ENCODE peak calls at places on chromosomes 11 and 22, in seven cellular contexts. R, K, M, O, W, E and I are unnamed samples.

GRCh38 chr11:26557666-26558065 is 14.4 kb downstream of the MUC15 start:
- DNase-seq in R (no peak), K (no peak), M (no peak), O (no peak), W (no peak), E (no peak), I (no peak)

GRCh38 chr11:61890536-61891330 is 612 bp downstream of the FADS3 start:
- DNase-seq in R (no peak), K (no peak), M (no peak), O (peak), W (peak), E (peak), I (no peak)

GRCh38 chr11:405976-406795 is 8.6 kb downstream of the SIGIRR start:
- DNase-seq in R (no peak), K (no peak), M (no peak), O (no peak), W (no peak), E (no peak), I (no peak)

GRCh38 chr22:26579331-26579886 is 10.5 kb downstream of the TPST2 start:
- DNase-seq in R (no peak), K (no peak), M (peak), O (no peak), W (no peak), E (no peak), I (no peak)

GRCh38 chr11:57647960-57648776 is 1.5 kb downstream of the YPEL4 start:
- DNase-seq in R (no peak), K (no peak), M (no peak), O (peak), W (no peak), E (peak), I (no peak)

GRCh38 chr22:32737811-32738210 is 63.7 kb upstream of the TIMP3 start:
- DNase-seq in R (no peak), K (no peak), M (no peak), O (no peak), W (no peak), E (no peak), I (no peak)

GRCh38 chr11:10916674-10917073 is 58.8 kb upstream of the ZBED5 start:
- DNase-seq in R (no peak), K (no peak), M (no peak), O (no peak), W (no peak), E (no peak), I (no peak)

GRCh38 chr11:125542709-125543108 is 26.6 kb upstream of the EI24 start:
- DNase-seq in R (no peak), K (no peak), M (no peak), O (no peak), W (no peak), E (no peak), I (no peak)

GRCh38 chr11:1779806-1780699 is 16.3 kb upstream of the CTSD start:
- DNase-seq in R (no peak), K (no peak), M (no peak), O (peak), W (no peak), E (no peak), I (no peak)

GRCh38 chr11:119663279-119663678 is 65.7 kb downstream of the NECTIN1 start:
- DNase-seq in R (no peak), K (no peak), M (no peak), O (no peak), W (peak), E (no peak), I (no peak)

GRCh38 chr11:46529086-46529905 is 64.5 kb downstream of the AMBRA1 start:
- DNase-seq in R (peak), K (peak), M (no peak), O (peak), W (peak), E (peak), I (peak)

GRCh38 chr11:59463176-59463575 is 6.4 kb downstream of the OR4D6 start:
- DNase-seq in R (no peak), K (no peak), M (no peak), O (no peak), W (no peak), E (no peak), I (no peak)

GRCh38 chr11:121494355-121495099 is 41.8 kb upstream of the SORL1-AS1 start:
- DNase-seq in R (no peak), K (no peak), M (peak), O (no peak), W (no peak), E (no peak), I (no peak)

GRCh38 chr11:129980086-129980485 is 22.5 kb downstream of the PRDM10 start:
- DNase-seq in R (no peak), K (no peak), M (no peak), O (no peak), W (no peak), E (no peak), I (no peak)

GRCh38 chr11:71459767-71460320 is 6.8 kb downstream of the NADSYN1 start:
- DNase-seq in R (no peak), K (no peak), M (no peak), O (no peak), W (no peak), E (no peak), I (no peak)

GRCh38 chr11:105862736-105863367 is 159.2 kb downstream of the MSANTD4 start:
- DNase-seq in R (peak), K (no peak), M (no peak), O (peak), W (peak), E (peak), I (peak)

GRCh38 chr11:65135633-65136145 is 1.4 kb upstream of the SYVN1 start:
- DNase-seq in R (no peak), K (no peak), M (no peak), O (no peak), W (no peak), E (no peak), I (no peak)

GRCh38 chr22:27614291-27615007 is 187.1 kb downstream of the MN1 start:
- DNase-seq in R (no peak), K (no peak), M (no peak), O (peak), W (no peak), E (no peak), I (no peak)

GRCh38 chr11:19713221-19714092 is 820 bp downstream of the NAV2 start:
- DNase-seq in R (no peak), K (no peak), M (no peak), O (peak), W (no peak), E (no peak), I (no peak)

GRCh38 chr22:44497904-44498242 is at the start of gene RTL6:
- DNase-seq in R (peak), K (no peak), M (no peak), O (no peak), W (no peak), E (no peak), I (no peak)

GRCh38 chr11:122723576-122723975 is 68.1 kb downstream of the UBASH3B start:
- DNase-seq in R (no peak), K (no peak), M (no peak), O (no peak), W (no peak), E (no peak), I (no peak)

GRCh38 chr11:111476366-111476765 is 35.8 kb downstream of the BTG4 start:
- DNase-seq in R (no peak), K (no peak), M (no peak), O (no peak), W (no peak), E (no peak), I (no peak)

GRCh38 chr22:44287121-44287693 is 25.5 kb downstream of the SHISAL1 start:
- DNase-seq in R (no peak), K (no peak), M (no peak), O (no peak), W (no peak), E (no peak), I (no peak)

GRCh38 chr11:93659216-93659615 is 2.3 kb upstream of the CEP295 start:
- DNase-seq in R (no peak), K (no peak), M (no peak), O (no peak), W (no peak), E (no peak), I (no peak)

GRCh38 chr22:26239561-26239960 is 70.3 kb downstream of the SEZ6L start:
- DNase-seq in R (no peak), K (no peak), M (no peak), O (no peak), W (no peak), E (peak), I (no peak)

GRCh38 chr11:92376146-92376599 is 151.6 kb downstream of the FAT3 start:
- DNase-seq in R (no peak), K (no peak), M (no peak), O (no peak), W (no peak), E (no peak), I (no peak)

GRCh38 chr22:49966041-49966715 is 5.6 kb downstream of the PIM3 start:
- DNase-seq in R (no peak), K (no peak), M (no peak), O (peak), W (no peak), E (no peak), I (no peak)

GRCh38 chr11:108220721-108221346 is 1.6 kb downstream of the NPAT start:
- DNase-seq in R (no peak), K (no peak), M (no peak), O (no peak), W (no peak), E (peak), I (no peak)

GRCh38 chr11:48037709-48038468 is 57.5 kb downstream of the PTPRJ start:
- DNase-seq in R (no peak), K (no peak), M (no peak), O (no peak), W (no peak), E (no peak), I (no peak)

GRCh38 chr11:33703771-33704170 is 3.1 kb upstream of the C11orf91 start:
- DNase-seq in R (no peak), K (no peak), M (no peak), O (no peak), W (no peak), E (no peak), I (peak)

GRCh38 chr22:35418088-35418487 is 18.1 kb downstream of the MCM5 start:
- DNase-seq in R (no peak), K (no peak), M (no peak), O (no peak), W (no peak), E (no peak), I (no peak)

GRCh38 chr11:79119491-79120284 is 321.1 kb downstream of the TENM4 start:
- DNase-seq in R (no peak), K (no peak), M (no peak), O (peak), W (no peak), E (no peak), I (no peak)

GRCh38 chr11:27524155-27524554 is 17.6 kb upstream of the LIN7C start:
- DNase-seq in R (peak), K (no peak), M (no peak), O (peak), W (peak), E (peak), I (no peak)

GRCh38 chr11:65013692-65014145 is 241 bp upstream of the ARL2 start:
- DNase-seq in R (peak), K (peak), M (peak), O (peak), W (no peak), E (peak), I (no peak)

GRCh38 chr11:72162891-72163492 is 27.5 kb downstream of the FOLR3 start:
- DNase-seq in R (no peak), K (no peak), M (no peak), O (no peak), W (no peak), E (peak), I (no peak)

GRCh38 chr11:134575504-134576230 is 163.6 kb upstream of the B3GAT1 start:
- DNase-seq in R (no peak), K (no peak), M (no peak), O (no peak), W (no peak), E (no peak), I (no peak)

GRCh38 chr11:123091541-123091940 is 29.6 kb upstream of the HSPA8 start:
- DNase-seq in R (no peak), K (no peak), M (no peak), O (no peak), W (no peak), E (no peak), I (no peak)

DNA sequence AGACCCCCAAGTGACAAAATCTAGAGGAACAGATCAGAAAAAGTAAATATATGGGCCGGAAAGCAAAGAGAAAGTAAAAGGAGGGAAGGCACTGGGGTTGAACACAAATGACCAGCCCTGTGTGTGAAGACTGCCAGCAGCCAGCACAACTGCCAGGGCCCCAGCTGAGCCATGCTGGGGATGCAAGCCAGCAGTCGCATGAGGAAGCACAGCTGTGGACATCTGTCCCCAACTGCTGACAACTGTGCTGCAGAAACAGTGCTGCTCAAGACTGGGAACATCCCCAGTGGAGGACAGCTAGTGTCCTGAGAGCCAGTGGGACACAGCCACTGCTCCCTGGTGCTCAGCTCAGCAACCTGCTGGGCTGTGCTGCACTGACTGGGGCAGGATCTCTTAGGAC is 10.7 kb downstream of the MIF start:
- DNase-seq in R (no peak), K (no peak), M (no peak), O (no peak), W (no peak), E (no peak), I (no peak)
- TF ChIP-seq SIN3A in R (no peak), K (no peak), M (no peak), O (no peak), W (no peak), E (no peak), I (no peak)

DNA sequence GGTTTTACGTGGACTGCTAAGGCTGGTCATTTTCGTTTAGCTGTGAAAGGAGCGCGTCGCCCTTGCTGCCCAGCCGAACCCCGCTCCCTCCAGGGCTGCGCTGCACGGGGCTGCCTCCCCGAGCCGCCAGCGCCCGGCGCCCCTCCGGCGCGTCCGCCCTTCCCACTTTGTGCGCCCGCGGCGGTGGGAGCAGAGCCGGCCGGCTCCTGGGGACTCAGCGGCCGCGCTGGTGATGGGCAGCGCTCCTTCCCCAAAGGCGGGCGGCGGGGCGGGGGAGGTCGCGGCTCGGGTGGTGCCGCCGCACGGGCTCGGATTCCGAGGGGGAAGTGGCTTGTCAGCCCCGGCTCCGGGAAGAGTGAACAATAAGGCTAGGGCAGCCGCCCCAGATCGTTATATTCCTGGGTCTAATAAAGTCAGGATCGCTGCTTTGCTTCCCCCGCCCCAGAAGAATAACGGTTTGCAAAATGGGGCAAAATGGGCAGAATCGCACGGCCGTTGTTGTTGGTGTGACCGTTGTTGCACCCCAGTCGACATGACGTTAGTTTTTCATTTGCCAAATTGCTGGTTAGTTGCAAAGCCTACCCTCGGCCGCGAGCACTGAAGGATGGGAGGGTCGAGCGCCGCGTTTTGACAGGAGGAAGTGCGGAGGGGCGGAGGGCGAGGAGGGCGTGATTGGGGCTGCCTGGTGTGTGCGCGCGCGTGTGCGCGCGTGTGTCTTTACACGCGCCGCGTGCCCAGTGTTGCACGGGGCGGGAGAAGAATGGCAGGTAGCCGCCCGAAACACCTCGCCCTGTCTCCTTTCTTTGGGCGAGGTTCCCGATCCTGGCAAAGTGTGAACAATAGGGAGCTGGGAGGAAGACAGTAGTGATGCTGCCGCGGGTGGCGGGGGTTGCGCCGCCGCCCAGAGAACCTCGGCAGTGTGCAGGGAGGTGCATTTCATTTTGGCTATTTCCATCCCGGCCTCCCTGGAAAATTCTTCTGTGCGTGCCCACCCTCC is 829 bp downstream of the NCAM1 start:
- DNase-seq in R (no peak), K (no peak), M (no peak), O (peak), W (no peak), E (no peak), I (no peak)
- TF ChIP-seq POLR2AphosphoS5 in R (no peak), K (no peak), M (no peak), O (peak), W (no peak), E (no peak), I (no peak)

GRCh38 chr11:69212121-69213110 is 56.7 kb downstream of the SMIM38 start:
- DNase-seq in R (no peak), K (no peak), M (no peak), O (peak), W (no peak), E (peak), I (no peak)

GRCh38 chr11:69211540-69212120 is 55.9 kb downstream of the SMIM38 start:
- DNase-seq in R (no peak), K (no peak), M (no peak), O (no peak), W (no peak), E (no peak), I (no peak)

GRCh38 chr11:69213964-69214363 is 58.2 kb downstream of the SMIM38 start:
- DNase-seq in R (no peak), K (no peak), M (no peak), O (no peak), W (no peak), E (no peak), I (no peak)

GRCh38 chr11:69215216-69215615 is 59.5 kb downstream of the SMIM38 start:
- DNase-seq in R (no peak), K (no peak), M (no peak), O (no peak), W (no peak), E (no peak), I (no peak)

DNA sequence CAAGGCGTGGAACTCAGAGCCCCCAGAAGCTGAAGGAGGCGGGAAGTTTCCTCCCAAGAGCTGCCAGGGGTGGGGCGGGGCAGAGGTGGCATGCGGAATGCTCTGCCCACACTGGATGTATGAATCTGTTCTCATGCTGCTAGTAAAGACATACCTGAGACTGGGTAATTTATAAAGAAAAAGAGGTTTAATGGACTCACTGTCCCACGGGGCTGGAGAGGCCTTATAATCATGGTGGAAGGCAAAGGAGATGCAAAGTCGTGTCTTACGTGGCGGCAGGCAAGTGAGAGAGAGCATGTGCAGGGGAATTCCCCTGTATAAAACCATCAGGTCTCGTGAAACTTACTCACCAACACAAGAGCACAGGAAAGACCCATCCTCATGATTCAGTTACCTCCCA is 57.6 kb downstream of the SMIM38 start:
- DNase-seq in R (no peak), K (no peak), M (peak), O (no peak), W (no peak), E (no peak), I (no peak)
- TF ChIP-seq SIN3A in R (no peak), K (no peak), M (no peak), O (no peak), W (no peak), E (no peak), I (no peak)

GRCh38 chr22:37162221-37163095 is 12.7 kb upstream of the IL2RB start:
- DNase-seq in R (no peak), K (no peak), M (peak), O (no peak), W (no peak), E (no peak), I (no peak)
- TF ChIP-seq POLR2AphosphoS5 in R (no peak), K (no peak), M (peak), O (no peak), W (no peak), E (no peak), I (no peak)